ENCODE peak calls at places on chromosomes 3 and 15, in seven cellular contexts. N, J, I, U, G, Z and A are unnamed samples.

GRCh38 chr15:86608461-86608860 is 528.8 kb downstream of the AGBL1 start:
- DNase-seq in J (no peak), Z (no peak), I (peak; percentile 58), N (no peak), U (no peak), G (no peak), A (no peak)

GRCh38 chr3:30747771-30748281 is 141.4 kb downstream of the TGFBR2 start:
- DNase-seq in U (no peak), G (peak; percentile 74), N (no peak), J (peak; percentile 76), Z (no peak), I (peak; percentile 58), A (no peak)

GRCh38 chr3:152019516-152019915 is 146.1 kb downstream of the SUCNR1 start:
- DNase-seq in G (peak; percentile 9), J (no peak), N (no peak), Z (no peak), I (no peak), U (no peak), A (no peak)

GRCh38 chr3:66442254-66443249 is 58.3 kb downstream of the LRIG1 start:
- DNase-seq in N (no peak), J (peak; percentile 90), I (peak; percentile 90), U (no peak), Z (no peak), G (peak; percentile 77), A (peak; percentile 23)

GRCh38 chr3:129606522-129607390 is at the start of gene PLXND1:
- DNase-seq in I (no peak), J (peak; percentile 64), Z (no peak), G (peak; percentile 58), N (no peak), U (no peak), A (peak; percentile 21)

GRCh38 chr3:99232696-99233095 is 331.2 kb upstream of the DCBLD2 start:
- DNase-seq in J (no peak), I (no peak), G (no peak), U (no peak), N (no peak), Z (no peak), A (no peak)

GRCh38 chr3:119571230-119571629 is 8.1 kb upstream of the ADPRH start:
- DNase-seq in I (no peak), J (no peak), U (no peak), G (no peak), N (no peak), Z (no peak), A (no peak)

GRCh38 chr3:79027593-79027992 is 740.2 kb downstream of the ROBO1 start:
- DNase-seq in G (no peak), U (no peak), J (no peak), I (no peak), Z (no peak), N (no peak), A (no peak)